ENCODE peak calls at places on chromosomes 11 and 22, in six cellular contexts. X, Z, T, K, D and H are unnamed samples.

GRCh38 chr11:114058026-114058706 is 1.3 kb upstream of the ZBTB16 start:
- DNase-seq in X (peak), T (no peak), K (no peak), D (no peak), Z (no peak), H (no peak)

GRCh38 chr11:123590296-123590912 is 64.0 kb downstream of the SCN3B start:
- DNase-seq in K (no peak), Z (no peak), X (peak), T (no peak), D (peak), H (no peak)

GRCh38 chr11:44955019-44955738 is 4.5 kb upstream of the TP53I11 start:
- DNase-seq in K (no peak), X (no peak), Z (peak), D (peak), T (no peak), H (no peak)

GRCh38 chr11:9855579-9856260 is 191.8 kb downstream of the SWAP70 start:
- DNase-seq in T (no peak), K (no peak), X (no peak), Z (no peak), D (no peak), H (no peak)

GRCh38 chr11:104620991-104621390 is 277.3 kb downstream of the CASP12 start:
- DNase-seq in X (no peak), D (no peak), Z (no peak), T (no peak), K (no peak), H (no peak)

GRCh38 chr11:24457985-24458384 is 38.9 kb upstream of the LUZP2 start:
- DNase-seq in Z (no peak), K (no peak), T (no peak), X (no peak), D (no peak), H (peak)

GRCh38 chr11:88338223-88338661 is 706 bp upstream of the CTSC start:
- DNase-seq in X (peak), Z (peak), K (peak), T (no peak), D (peak), H (no peak)

GRCh38 chr22:41367680-41368542 is 13.8 kb upstream of the TEF start:
- DNase-seq in X (peak), K (no peak), D (no peak), Z (no peak), T (no peak), H (no peak)

GRCh38 chr11:125404811-125405481 is 91.1 kb downstream of the FEZ1 start:
- DNase-seq in Z (no peak), K (peak), T (peak), X (peak), D (peak), H (peak)

GRCh38 chr22:43889366-43890253 is 2.2 kb downstream of the PNPLA5 start:
- DNase-seq in D (peak), X (no peak), Z (no peak), T (no peak), K (no peak), H (no peak)

GRCh38 chr11:20099527-20099926 is 60.7 kb downstream of the DBX1 start:
- DNase-seq in D (no peak), X (no peak), T (no peak), K (no peak), Z (no peak), H (no peak)

GRCh38 chr11:101008961-101009684 is 120.5 kb downstream of the PGR start:
- DNase-seq in T (no peak), D (no peak), X (no peak), Z (no peak), K (no peak), H (no peak)

GRCh38 chr11:2123628-2123960 is 15.6 kb downstream of the IGF2 start:
- DNase-seq in K (no peak), X (no peak), Z (no peak), T (no peak), D (no peak), H (no peak)

GRCh38 chr22:46703166-46703995 is 34.7 kb downstream of the CERK start:
- DNase-seq in T (no peak), D (no peak), K (no peak), Z (no peak), X (no peak), H (no peak)

GRCh38 chr22:36237462-36238347 is 1.6 kb downstream of the APOL2 start:
- DNase-seq in K (no peak), T (no peak), X (no peak), D (no peak), Z (no peak), H (no peak)

GRCh38 chr22:27885977-27886842 is 32.8 kb downstream of the PITPNB start:
- DNase-seq in K (no peak), Z (peak), X (peak), D (peak), T (no peak), H (peak)

GRCh38 chr11:109704432-109704831 is 282.4 kb downstream of the C11orf87 start:
- DNase-seq in Z (no peak), T (no peak), K (peak), D (no peak), X (no peak), H (peak)

GRCh38 chr11:125256471-125257010 is 92.0 kb downstream of the PKNOX2 start:
- DNase-seq in K (no peak), D (no peak), Z (no peak), X (no peak), T (no peak), H (no peak)

GRCh38 chr11:73390601-73391565 is 14.7 kb downstream of the RELT start:
- DNase-seq in T (no peak), K (no peak), X (no peak), D (no peak), Z (no peak), H (no peak)